ENCODE peak calls at places on chromosomes 6 and 20, in ten cellular contexts. S, B, C, I, V, O, M, Z, U and A are unnamed samples.

GRCh38 chr20:17873410-17874270 is 95.0 kb downstream of the SNX5 start:
- DNase-seq in S (no peak), B (peak; percentile 96), C (peak; percentile 73), I (peak; percentile 98), V (peak; percentile 91), O (peak; percentile 82), M (peak; percentile 91), Z (peak; percentile 88), U (peak; percentile 44), A (peak; percentile 82)

GRCh38 chr6:34714663-34715062 is 18.1 kb upstream of the ILRUN start:
- DNase-seq in S (no peak), B (no peak), C (no peak), I (no peak), V (no peak), O (no peak), M (no peak), Z (no peak), U (no peak), A (no peak)

GRCh38 chr20:58715709-58716475 is 23.3 kb downstream of the NPEPL1 start:
- DNase-seq in S (no peak), B (no peak), C (no peak), I (no peak), V (peak; percentile 29), O (peak; percentile 3), M (no peak), Z (peak; percentile 13), U (peak; percentile 10), A (peak; percentile 26)

GRCh38 chr20:50921055-50921454 is 10.2 kb downstream of the ADNP start:
- DNase-seq in S (no peak), B (no peak), C (no peak), I (peak; percentile 76), V (no peak), O (no peak), M (no peak), Z (no peak), U (no peak), A (no peak)

GRCh38 chr6:15504581-15505350 is 158.1 kb downstream of the DTNBP1 start:
- DNase-seq in S (no peak), B (peak; percentile 97), C (peak; percentile 99), I (peak; percentile 96), V (peak; percentile 87), O (peak; percentile 75), M (peak; percentile 95), Z (peak; percentile 59), U (no peak), A (peak; percentile 36)

GRCh38 chr20:63897978-63898561 is 3.1 kb downstream of the DNAJC5 start:
- DNase-seq in S (no peak), B (no peak), C (no peak), I (no peak), V (no peak), O (no peak), M (no peak), Z (no peak), U (no peak), A (no peak)

GRCh38 chr6:167893416-167893815 is 66.7 kb downstream of the AFDN start:
- DNase-seq in S (no peak), B (no peak), C (peak; percentile 29), I (peak; percentile 67), V (no peak), O (no peak), M (no peak), Z (no peak), U (no peak), A (no peak)

GRCh38 chr6:80234411-80234810 is 127.9 kb downstream of the BCKDHB start:
- DNase-seq in S (no peak), B (no peak), C (peak; percentile 59), I (no peak), V (no peak), O (no peak), M (no peak), Z (no peak), U (no peak), A (no peak)

GRCh38 chr20:33883164-33883563 is 72.0 kb downstream of the CHMP4B start:
- DNase-seq in S (no peak), B (no peak), C (no peak), I (no peak), V (no peak), O (no peak), M (no peak), Z (no peak), U (no peak), A (no peak)

GRCh38 chr6:82963527-82963926 is 102.1 kb downstream of the UBE3D start:
- DNase-seq in S (no peak), B (no peak), C (no peak), I (no peak), V (no peak), O (no peak), M (no peak), Z (no peak), U (no peak), A (no peak)

GRCh38 chr20:14956538-14956937 is 619.1 kb upstream of the FLRT3 start:
- DNase-seq in S (no peak), B (no peak), C (no peak), I (no peak), V (no peak), O (no peak), M (no peak), Z (no peak), U (no peak), A (no peak)

GRCh38 chr20:13180986-13181889 is 39.8 kb upstream of the ISM1 start:
- DNase-seq in S (no peak), B (no peak), C (no peak), I (no peak), V (no peak), O (no peak), M (no peak), Z (no peak), U (no peak), A (no peak)

GRCh38 chr6:139852484-139853140 is 478.2 kb upstream of the CITED2 start:
- DNase-seq in S (no peak), B (peak; percentile 70), C (peak; percentile 93), I (peak; percentile 69), V (no peak), O (no peak), M (no peak), Z (no peak), U (no peak), A (no peak)

GRCh38 chr6:31476515-31477139 is 21.3 kb upstream of the MICB start:
- DNase-seq in S (no peak), B (no peak), C (no peak), I (no peak), V (no peak), O (no peak), M (no peak), Z (no peak), U (peak; percentile 40), A (no peak)

GRCh38 chr20:44170796-44171410 is 16.1 kb downstream of the JPH2 start:
- DNase-seq in S (no peak), B (no peak), C (no peak), I (peak; percentile 76), V (no peak), O (no peak), M (peak; percentile 57), Z (no peak), U (no peak), A (no peak)
- H3K4me3 ChIP-seq in S (no peak overlapping the region), B (no peak overlapping the region), C (no peak overlapping the region), I (peak overlapping the region; percentile 42), V (no peak overlapping the region), O (no peak overlapping the region), M (no peak overlapping the region), Z (no peak overlapping the region), U (no peak overlapping the region), A (no peak overlapping the region)

DNA sequence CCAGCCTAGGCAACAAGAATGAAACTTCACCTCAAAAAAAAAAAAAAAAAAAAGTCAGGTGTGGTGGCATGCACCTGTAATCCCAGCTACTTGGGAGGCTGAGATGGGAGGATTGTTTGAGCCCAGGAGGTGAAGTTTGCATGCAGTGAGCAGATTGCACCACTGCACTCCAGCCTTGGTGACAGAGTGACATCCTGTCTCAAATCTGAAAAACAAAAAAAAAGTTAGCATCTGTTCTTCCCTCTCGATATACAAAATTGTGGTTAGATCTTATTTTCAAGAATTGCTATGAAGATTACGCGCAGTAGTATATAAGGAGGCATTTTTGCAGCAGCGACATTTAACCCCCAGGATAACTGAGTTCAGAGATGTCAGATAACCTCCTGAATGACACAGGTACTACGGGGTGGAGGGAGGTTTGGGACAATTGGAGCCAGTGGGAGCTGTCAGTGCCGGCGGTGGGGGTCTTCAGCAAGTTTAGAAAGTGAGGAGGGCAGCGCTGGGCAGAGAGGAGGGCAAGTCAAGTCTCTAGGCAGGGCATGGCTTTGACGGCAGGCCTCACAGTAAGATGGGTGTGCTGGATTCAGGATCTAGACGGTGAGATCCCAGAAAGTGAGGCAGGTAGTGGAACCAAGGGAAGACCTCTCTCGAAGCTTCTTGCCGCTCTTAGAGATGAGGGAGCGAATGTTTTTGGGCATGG is 26.2 kb upstream of the MRPS18A start:
- DNase-seq in S (no peak), B (no peak), C (no peak), I (no peak), V (no peak), O (no peak), M (no peak), Z (no peak), U (no peak), A (no peak)
- H3K27me3 ChIP-seq in S (no peaks in the 10 kb centered on the region), B (peaks cover 3% of the 10 kb centered on the region), C (no peaks in the 10 kb centered on the region), I (no peaks in the 10 kb centered on the region), V (no peaks in the 10 kb centered on the region), O (no peaks in the 10 kb centered on the region), M (no peaks in the 10 kb centered on the region), Z (no peaks in the 10 kb centered on the region), U (no peaks in the 10 kb centered on the region), A (no peaks in the 10 kb centered on the region)

GRCh38 chr20:38110525-38111178 is 54.4 kb downstream of the TGM2 start:
- DNase-seq in S (no peak), B (no peak), C (no peak), I (no peak), V (no peak), O (no peak), M (no peak), Z (no peak), U (peak; percentile 11), A (no peak)

GRCh38 chr20:38109025-38109541 is 56.0 kb downstream of the TGM2 start:
- DNase-seq in S (no peak), B (peak; percentile 62), C (peak; percentile 93), I (peak; percentile 68), V (peak; percentile 73), O (peak; percentile 54), M (no peak), Z (peak; percentile 18), U (no peak), A (no peak)

GRCh38 chr20:38106461-38106860 is 58.6 kb downstream of the TGM2 start:
- DNase-seq in S (no peak), B (no peak), C (no peak), I (no peak), V (no peak), O (no peak), M (no peak), Z (no peak), U (no peak), A (no peak)

GRCh38 chr20:38109657-38110524 is 55.2 kb downstream of the TGM2 start:
- DNase-seq in S (no peak), B (no peak), C (peak; percentile 92), I (peak; percentile 91), V (peak; percentile 86), O (peak; percentile 86), M (no peak), Z (peak; percentile 67), U (no peak), A (peak; percentile 74)

GRCh38 chr20:38108438-38109024 is 56.5 kb downstream of the TGM2 start:
- DNase-seq in S (no peak), B (no peak), C (peak; percentile 87), I (peak; percentile 68), V (no peak), O (peak; percentile 75), M (no peak), Z (no peak), U (no peak), A (no peak)
- H3K27ac ChIP-seq in S (no peak overlapping the region), B (peak overlapping the region; percentile 87), C (no peak overlapping the region), I (peak overlapping the region; percentile 54), V (peak overlapping the region; percentile 93), O (peak overlapping the region; percentile 81), M (no peak overlapping the region), Z (peak overlapping the region; percentile 42), U (peak overlapping the region; percentile 46), A (peak overlapping the region; percentile 88)

GRCh38 chr6:106084106-106084963 is 1.8 kb upstream of the PRDM1 start:
- DNase-seq in S (no peak), B (peak; percentile 78), C (peak; percentile 90), I (peak; percentile 90), V (peak; percentile 73), O (no peak), M (peak; percentile 71), Z (no peak), U (no peak), A (no peak)
- H3K4me3 ChIP-seq in S (no peak overlapping the region), B (no peak overlapping the region), C (no peak overlapping the region), I (peak overlapping the region; percentile 93), V (no peak overlapping the region), O (no peak overlapping the region), M (no peak overlapping the region), Z (no peak overlapping the region), U (no peak overlapping the region), A (no peak overlapping the region)